ENCODE peak calls at places on chromosome 15, in five cellular contexts. One of them, this sample, is unnamed.

GRCh38 chr15:63983071-63983711 is 63.1 kb downstream of the DAPK2 start:
- DNase-seq in nephron progenitor cell: peak; percentile 42
- DNase-seq in GM10248: no peak
- DNase-seq in RWPE1: no peak
- DNase-seq in upper lobe of left lung: peak; percentile 75
- DNase-seq in this sample: no peak

GRCh38 chr15:81157195-81157938 is 23.3 kb downstream of the CFAP161 start:
- DNase-seq in GM10248: no peak
- DNase-seq in upper lobe of left lung: no peak
- DNase-seq in nephron progenitor cell: no peak
- DNase-seq in RWPE1: no peak
- DNase-seq in this sample: no peak

GRCh38 chr15:52527898-52528464 is 699 bp downstream of the MYO5A start:
- DNase-seq in RWPE1: peak; percentile 68
- DNase-seq in nephron progenitor cell: no peak
- DNase-seq in GM10248: peak; percentile 50
- DNase-seq in upper lobe of left lung: no peak
- DNase-seq in this sample: peak; percentile 63

GRCh38 chr15:48389701-48390143 is 58.5 kb downstream of the DUT start:
- DNase-seq in upper lobe of left lung: no peak
- DNase-seq in GM10248: no peak
- DNase-seq in RWPE1: no peak
- DNase-seq in nephron progenitor cell: no peak
- DNase-seq in this sample: no peak

GRCh38 chr15:66269326-66270090 is 16.0 kb upstream of the MEGF11 start:
- DNase-seq in nephron progenitor cell: peak; percentile 54
- DNase-seq in upper lobe of left lung: no peak
- DNase-seq in GM10248: no peak
- DNase-seq in RWPE1: peak; percentile 69
- DNase-seq in this sample: no peak

GRCh38 chr15:64046347-64047153 is at the start of gene DAPK2:
- DNase-seq in upper lobe of left lung: peak; percentile 95
- DNase-seq in nephron progenitor cell: peak; percentile 84
- DNase-seq in GM10248: peak; percentile 93
- DNase-seq in RWPE1: peak; percentile 85
- DNase-seq in this sample: peak; percentile 60

GRCh38 chr15:66212471-66212870 is 41.1 kb downstream of the MEGF11 start:
- DNase-seq in GM10248: no peak
- DNase-seq in nephron progenitor cell: no peak
- DNase-seq in upper lobe of left lung: peak; percentile 38
- DNase-seq in RWPE1: no peak
- DNase-seq in this sample: no peak

GRCh38 chr15:67188551-67189218 is 65.8 kb downstream of the AAGAB start:
- DNase-seq in RWPE1: no peak
- DNase-seq in upper lobe of left lung: no peak
- DNase-seq in nephron progenitor cell: no peak
- DNase-seq in GM10248: peak; percentile 7
- DNase-seq in this sample: no peak

GRCh38 chr15:99282129-99282528 is 30.8 kb downstream of the LRRC28 start:
- DNase-seq in RWPE1: no peak
- DNase-seq in nephron progenitor cell: no peak
- DNase-seq in GM10248: no peak
- DNase-seq in upper lobe of left lung: no peak
- DNase-seq in this sample: no peak

GRCh38 chr15:22880068-22880980 is 41.9 kb downstream of the NIPA2 start:
- DNase-seq in GM10248: no peak
- DNase-seq in upper lobe of left lung: no peak
- DNase-seq in nephron progenitor cell: no peak
- DNase-seq in RWPE1: no peak
- DNase-seq in this sample: no peak

GRCh38 chr15:31347067-31347975 is 20.7 kb downstream of the KLF13 start:
- DNase-seq in nephron progenitor cell: no peak
- DNase-seq in GM10248: no peak
- DNase-seq in RWPE1: no peak
- DNase-seq in upper lobe of left lung: peak; percentile 53
- DNase-seq in this sample: peak; percentile 96

GRCh38 chr15:95227235-95227634 is 995.9 kb downstream of the MCTP2 start:
- DNase-seq in RWPE1: peak; percentile 40
- DNase-seq in nephron progenitor cell: no peak
- DNase-seq in GM10248: no peak
- DNase-seq in upper lobe of left lung: no peak
- DNase-seq in this sample: no peak

GRCh38 chr15:42137461-42138261 is 18.8 kb downstream of the PLA2G4F start:
- DNase-seq in GM10248: peak; percentile 67
- DNase-seq in nephron progenitor cell: no peak
- DNase-seq in upper lobe of left lung: no peak
- DNase-seq in RWPE1: peak; percentile 67
- DNase-seq in this sample: peak; percentile 41

GRCh38 chr15:90471769-90472168 is 58.0 kb upstream of the CRTC3 start:
- DNase-seq in nephron progenitor cell: no peak
- DNase-seq in upper lobe of left lung: no peak
- DNase-seq in GM10248: no peak
- DNase-seq in RWPE1: no peak
- DNase-seq in this sample: no peak

GRCh38 chr15:39331584-39331983 is 249.3 kb upstream of the THBS1 start:
- DNase-seq in nephron progenitor cell: no peak
- DNase-seq in RWPE1: peak; percentile 41
- DNase-seq in upper lobe of left lung: no peak
- DNase-seq in GM10248: no peak
- DNase-seq in this sample: no peak

GRCh38 chr15:36810656-36811449 is 231.4 kb downstream of the CDIN1 start:
- DNase-seq in nephron progenitor cell: no peak
- DNase-seq in GM10248: peak; percentile 10
- DNase-seq in RWPE1: no peak
- DNase-seq in upper lobe of left lung: no peak
- DNase-seq in this sample: no peak

GRCh38 chr15:33204087-33204486 is 9.6 kb upstream of the FMN1 start:
- DNase-seq in nephron progenitor cell: no peak
- DNase-seq in RWPE1: no peak
- DNase-seq in GM10248: no peak
- DNase-seq in upper lobe of left lung: no peak
- DNase-seq in this sample: no peak

GRCh38 chr15:68620721-68621528 is 42.1 kb downstream of the CORO2B start:
- DNase-seq in RWPE1: no peak
- DNase-seq in nephron progenitor cell: no peak
- DNase-seq in upper lobe of left lung: no peak
- DNase-seq in GM10248: no peak
- DNase-seq in this sample: no peak

GRCh38 chr15:92164327-92165000 is 229.2 kb upstream of the ST8SIA2 start:
- DNase-seq in RWPE1: no peak
- DNase-seq in nephron progenitor cell: no peak
- DNase-seq in GM10248: no peak
- DNase-seq in upper lobe of left lung: no peak
- DNase-seq in this sample: no peak

GRCh38 chr15:48177875-48178611 is at the start of gene MYEF2:
- DNase-seq in GM10248: peak; percentile 84
- DNase-seq in nephron progenitor cell: peak; percentile 78
- DNase-seq in upper lobe of left lung: peak; percentile 91
- DNase-seq in RWPE1: peak; percentile 57
- DNase-seq in this sample: peak; percentile 86

GRCh38 chr15:75712668-75713337 is at the start of gene CSPG4:
- DNase-seq in GM10248: no peak
- DNase-seq in nephron progenitor cell: peak; percentile 81
- DNase-seq in upper lobe of left lung: peak; percentile 90
- DNase-seq in RWPE1: no peak
- DNase-seq in this sample: no peak

GRCh38 chr15:73326157-73326556 is 42.6 kb downstream of the HCN4 start:
- DNase-seq in nephron progenitor cell: no peak
- DNase-seq in RWPE1: no peak
- DNase-seq in GM10248: no peak
- DNase-seq in upper lobe of left lung: no peak
- DNase-seq in this sample: no peak

GRCh38 chr15:65533057-65533752 is 2.9 kb downstream of the HACD3 start:
- DNase-seq in upper lobe of left lung: no peak
- DNase-seq in RWPE1: peak; percentile 26
- DNase-seq in GM10248: no peak
- DNase-seq in nephron progenitor cell: no peak
- DNase-seq in this sample: no peak

GRCh38 chr15:89472785-89473256 is 23.6 kb downstream of the RHCG start:
- DNase-seq in GM10248: peak; percentile 79
- DNase-seq in RWPE1: peak; percentile 67
- DNase-seq in nephron progenitor cell: peak; percentile 85
- DNase-seq in upper lobe of left lung: peak; percentile 80
- DNase-seq in this sample: peak; percentile 71

GRCh38 chr15:25268166-25268565 is 170.7 kb downstream of the UBE3A start:
- DNase-seq in nephron progenitor cell: no peak
- DNase-seq in GM10248: no peak
- DNase-seq in upper lobe of left lung: no peak
- DNase-seq in RWPE1: no peak
- DNase-seq in this sample: no peak

GRCh38 chr15:100937171-100937570 is 18.0 kb downstream of the LRRK1 start:
- DNase-seq in upper lobe of left lung: no peak
- DNase-seq in nephron progenitor cell: no peak
- DNase-seq in GM10248: no peak
- DNase-seq in RWPE1: no peak
- DNase-seq in this sample: no peak

GRCh38 chr15:75723171-75723846 is 10.7 kb upstream of the CSPG4 start:
- DNase-seq in upper lobe of left lung: no peak
- DNase-seq in RWPE1: peak; percentile 72
- DNase-seq in GM10248: no peak
- DNase-seq in nephron progenitor cell: no peak
- DNase-seq in this sample: no peak

GRCh38 chr15:40354408-40355171 is 3.4 kb upstream of the DISP2 start:
- DNase-seq in nephron progenitor cell: peak; percentile 59
- DNase-seq in GM10248: no peak
- DNase-seq in RWPE1: no peak
- DNase-seq in upper lobe of left lung: no peak
- DNase-seq in this sample: peak; percentile 15
- TF ChIP-seq CTCF in nephron progenitor cell: peak; percentile 37
- TF ChIP-seq CTCF in GM10248: peak; percentile 10
- TF ChIP-seq CTCF in RWPE1: no peak
- TF ChIP-seq CTCF in upper lobe of left lung: no peak
- TF ChIP-seq CTCF in this sample: peak; percentile 14

GRCh38 chr15:57667171-57667924 is 39.2 kb upstream of the POLR2M start:
- DNase-seq in GM10248: no peak
- DNase-seq in RWPE1: peak; percentile 53
- DNase-seq in nephron progenitor cell: no peak
- DNase-seq in upper lobe of left lung: peak; percentile 3
- DNase-seq in this sample: no peak
- TF ChIP-seq CTCF in GM10248: no peak
- TF ChIP-seq CTCF in RWPE1: peak; percentile 74
- TF ChIP-seq CTCF in nephron progenitor cell: no peak
- TF ChIP-seq CTCF in upper lobe of left lung: peak; percentile 26
- TF ChIP-seq CTCF in this sample: no peak

DNA sequence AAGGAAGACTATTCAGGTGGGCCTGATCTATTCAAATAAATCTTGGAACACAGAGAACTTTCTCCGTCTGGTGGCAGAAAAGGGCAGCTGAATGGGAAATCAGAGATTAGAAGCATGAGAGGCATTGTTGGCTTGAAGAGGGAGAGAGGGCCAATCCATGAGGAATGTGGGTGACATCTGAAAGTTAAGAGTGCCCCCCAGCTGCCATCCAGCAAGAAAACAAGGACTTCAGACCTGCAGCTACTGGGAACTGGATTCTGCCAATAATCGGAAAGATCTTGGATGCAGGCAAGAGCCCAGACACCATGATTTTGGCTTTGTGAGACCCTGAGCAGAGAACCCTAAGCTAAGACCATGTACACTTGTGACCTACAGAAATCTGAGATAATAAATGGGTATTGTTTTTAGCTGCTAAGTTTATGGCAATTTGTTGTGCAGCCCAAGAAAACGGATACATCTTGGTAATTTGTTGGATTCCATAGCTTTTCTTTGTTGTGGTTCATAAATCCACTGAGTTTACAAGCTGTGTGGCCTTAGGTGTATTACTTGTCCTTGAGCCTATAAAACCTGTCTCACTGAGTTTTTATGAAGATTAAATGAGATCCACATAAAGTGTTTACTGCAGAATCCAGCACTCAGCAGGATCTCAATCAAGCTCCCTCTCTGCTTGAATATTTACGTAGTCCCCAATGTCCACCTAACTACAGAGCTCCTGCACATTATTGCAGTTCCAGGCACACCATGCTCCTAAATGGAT is 82.1 kb upstream of the PRTG start:
- DNase-seq in nephron progenitor cell: no peak
- DNase-seq in upper lobe of left lung: no peak
- DNase-seq in RWPE1: no peak
- DNase-seq in GM10248: no peak
- DNase-seq in this sample: no peak
- TF ChIP-seq CTCF in nephron progenitor cell: no peak
- TF ChIP-seq CTCF in upper lobe of left lung: no peak
- TF ChIP-seq CTCF in RWPE1: no peak
- TF ChIP-seq CTCF in GM10248: no peak
- TF ChIP-seq CTCF in this sample: no peak

GRCh38 chr15:51283026-51283425 is 55.4 kb downstream of the CYP19A1 start:
- DNase-seq in GM10248: peak; percentile 31
- DNase-seq in nephron progenitor cell: no peak
- DNase-seq in RWPE1: no peak
- DNase-seq in upper lobe of left lung: no peak
- DNase-seq in this sample: no peak
- TF ChIP-seq CTCF in GM10248: peak; percentile 51
- TF ChIP-seq CTCF in nephron progenitor cell: no peak
- TF ChIP-seq CTCF in RWPE1: no peak
- TF ChIP-seq CTCF in upper lobe of left lung: no peak
- TF ChIP-seq CTCF in this sample: no peak

GRCh38 chr15:43939070-43939469 is 112.3 kb downstream of the WDR76 start:
- DNase-seq in GM10248: peak; percentile 33
- DNase-seq in RWPE1: peak; percentile 55
- DNase-seq in upper lobe of left lung: no peak
- DNase-seq in nephron progenitor cell: no peak
- DNase-seq in this sample: peak; percentile 50
- TF ChIP-seq CTCF in GM10248: peak; percentile 15
- TF ChIP-seq CTCF in RWPE1: no peak
- TF ChIP-seq CTCF in upper lobe of left lung: no peak
- TF ChIP-seq CTCF in nephron progenitor cell: peak; percentile 13
- TF ChIP-seq CTCF in this sample: peak; percentile 52

This sample was measured in activated CD8-positive, alpha-beta T cell treated with anti-CD3 and anti-CD28 coated beads for 36 hours.